ENCODE peak calls at places on chromosomes 16 and 17, in six cellular contexts. P is body of pancreas, W is C1 segment of cervical spinal cord, Q is iris pigment epithelial cell, C is epithelial cell of prostate, T is dorsolateral prefrontal cortex. E is an unnamed sample.

GRCh38 chr16:83409347-83409746 is 398.4 kb upstream of the HSBP1 start:
- DNase-seq in P (no peak), Q (no peak), T (no peak), W (no peak), C (peak), E (no peak)

GRCh38 chr16:67968440-67969285 is at the start of gene SLC12A4:
- DNase-seq in T (peak), W (peak), Q (peak), C (no peak), P (peak), E (peak)

GRCh38 chr16:59470556-59470955 is 736.4 kb upstream of the GOT2 start:
- DNase-seq in Q (no peak), W (no peak), P (no peak), C (no peak), T (no peak), E (no peak)

GRCh38 chr16:70572050-70572925 is 48.7 kb downstream of the SF3B3 start:
- DNase-seq in Q (peak), T (no peak), P (no peak), W (no peak), C (no peak), E (no peak)

GRCh38 chr16:54236761-54237160 is 49.8 kb downstream of the IRX3 start:
- DNase-seq in C (no peak), W (no peak), Q (peak), P (no peak), T (no peak), E (no peak)

GRCh38 chr17:8673621-8674020 is 43.1 kb upstream of the MYH10 start:
- DNase-seq in Q (peak), C (no peak), T (no peak), W (no peak), P (peak), E (no peak)

GRCh38 chr16:12064291-12064690 is 87.8 kb downstream of the SNX29 start:
- DNase-seq in C (no peak), P (no peak), T (no peak), W (no peak), Q (no peak), E (no peak)

GRCh38 chr16:47728229-47728628 is 267.1 kb downstream of the PHKB start:
- DNase-seq in P (no peak), T (no peak), C (no peak), Q (peak), W (no peak), E (no peak)

GRCh38 chr16:84552135-84552534 is 47.7 kb upstream of the MEAK7 start:
- DNase-seq in P (no peak), C (no peak), W (no peak), T (no peak), Q (no peak), E (no peak)

GRCh38 chr16:52069866-52070265 is 477.1 kb downstream of the TOX3 start:
- DNase-seq in C (no peak), Q (peak), P (no peak), T (no peak), W (no peak), E (peak)

GRCh38 chr17:32976131-32976530 is 15.5 kb upstream of the SPACA3 start:
- DNase-seq in P (peak), T (no peak), W (no peak), C (no peak), Q (no peak), E (no peak)

GRCh38 chr16:14111713-14112538 is 40.8 kb downstream of the MRTFB start:
- DNase-seq in T (peak), C (no peak), Q (peak), W (no peak), P (peak), E (no peak)

GRCh38 chr17:64369007-64369893 is 21.4 kb downstream of the PECAM1 start:
- DNase-seq in T (no peak), C (no peak), P (no peak), Q (no peak), W (no peak), E (no peak)

GRCh38 chr17:79077587-79077986 is 3.0 kb downstream of the ENGASE start:
- DNase-seq in C (no peak), Q (no peak), T (no peak), W (no peak), P (no peak), E (no peak)

GRCh38 chr16:30025574-30025973 is 2.6 kb downstream of the C16orf92 start:
- DNase-seq in P (no peak), Q (no peak), T (no peak), C (no peak), W (no peak), E (no peak)